ENCODE peak calls at places on chromosomes 11 and 22, in eight cellular contexts. H is iPS-NIHi11; P is lung; R is activated T-cell treated with anti-CD3 and anti-CD28 coated beads, Interleukin-2, amount 50 U/mL, for 72 hours; N is NCI-H510A treated with DMSO at 0.1 percent for 48 hours; X is Calu3; V is ovary; W is activated CD4-positive, alpha-beta T cell treated with anti-CD3 and anti-CD28 coated beads for 1 hour. Q is an unnamed sample.
A peak's percentile ranks its signal among the peaks of the same experiment; 100 is the strongest.

GRCh38 chr11:57635236-57635635 is 14.5 kb downstream of the YPEL4 start:
- DNase-seq in X (no peak), N (no peak), P (no peak), W (no peak), H (no peak), R (no peak), V (no peak), Q (no peak)

GRCh38 chr11:112270551-112271180 is 10.0 kb upstream of the PLET1 start:
- DNase-seq in P (no peak), R (no peak), N (no peak), X (peak; percentile 59), W (no peak), H (peak; percentile 23), V (no peak), Q (no peak)

GRCh38 chr11:70642301-70642700 is 244.0 kb downstream of the CTTN start:
- DNase-seq in P (no peak), W (no peak), H (no peak), V (no peak), X (no peak), N (no peak), R (no peak), Q (no peak)

GRCh38 chr22:39688186-39688768 is 117.7 kb downstream of the CACNA1I start:
- DNase-seq in W (no peak), P (no peak), H (no peak), R (no peak), V (no peak), N (no peak), X (no peak), Q (no peak)

GRCh38 chr22:27246558-27246957 is 555.0 kb downstream of the MN1 start:
- DNase-seq in W (no peak), X (no peak), N (no peak), H (no peak), V (no peak), P (no peak), R (no peak), Q (no peak)

GRCh38 chr11:121418625-121419114 is 33.4 kb upstream of the SORL1 start:
- DNase-seq in H (no peak), N (no peak), X (no peak), V (no peak), P (peak; percentile 50), W (peak; percentile 14), R (peak; percentile 35), Q (peak; percentile 77)

GRCh38 chr11:35927730-35928129 is 16.1 kb upstream of the LDLRAD3 start:
- DNase-seq in X (peak; percentile 91), V (peak; percentile 33), W (no peak), N (no peak), P (peak; percentile 87), R (no peak), H (no peak), Q (no peak)

GRCh38 chr11:2911088-2912037 is 17.9 kb downstream of the PHLDA2 start:
- DNase-seq in N (no peak), P (no peak), X (no peak), H (no peak), R (no peak), W (no peak), V (no peak), Q (no peak)

GRCh38 chr11:119144825-119145476 is 3.9 kb upstream of the ABCG4 start:
- DNase-seq in W (no peak), X (peak; percentile 59), V (no peak), H (peak; percentile 92), R (peak; percentile 20), P (peak; percentile 65), N (peak; percentile 57), Q (peak; percentile 51)

GRCh38 chr11:113475160-113475761 is at the start of gene DRD2:
- DNase-seq in X (peak; percentile 15), N (no peak), P (no peak), H (peak; percentile 85), R (no peak), W (no peak), V (peak; percentile 16), Q (no peak)

GRCh38 chr11:72228229-72228843 is 3.8 kb downstream of the INPPL1 start:
- DNase-seq in H (no peak), P (no peak), N (no peak), R (no peak), X (no peak), W (no peak), V (peak; percentile 30), Q (no peak)

GRCh38 chr11:116595305-116595880 is 177.4 kb downstream of the BUD13 start:
- DNase-seq in X (no peak), H (no peak), R (no peak), P (no peak), N (peak; percentile 71), W (no peak), V (no peak), Q (no peak)

GRCh38 chr11:130431337-130431773 is 2.9 kb upstream of the ADAMTS8 start:
- DNase-seq in W (peak; percentile 32), P (peak; percentile 76), V (peak; percentile 78), R (peak; percentile 76), X (peak; percentile 68), N (peak; percentile 29), H (peak; percentile 77), Q (peak; percentile 77)

GRCh38 chr11:64929625-64930024 is 5.1 kb downstream of the PPP2R5B start:
- DNase-seq in P (no peak), R (no peak), W (no peak), X (no peak), V (no peak), N (no peak), H (no peak), Q (no peak)

GRCh38 chr22:50079689-50080465 is 5.3 kb downstream of the MLC1 start:
- DNase-seq in N (no peak), X (no peak), W (no peak), H (no peak), R (no peak), P (no peak), V (no peak), Q (no peak)

GRCh38 chr22:38104084-38104483 is 6.4 kb downstream of the BAIAP2L2 start:
- DNase-seq in N (no peak), H (peak; percentile 67), X (no peak), W (no peak), R (no peak), P (no peak), V (no peak), Q (no peak)

GRCh38 chr11:7969756-7970646 is 4.8 kb upstream of the NLRP10 start:
- DNase-seq in R (no peak), V (no peak), X (no peak), W (no peak), H (no peak), P (no peak), N (no peak), Q (no peak)

Q was measured in activated CD8-positive, alpha-beta T cell treated with anti-CD3 and anti-CD28 coated beads, Interleukin-2, amount 10 ng/mL, durations not matched to agents 7 days and 5 days.